ENCODE peak calls at places on chromosomes 3 and 15, in four cellular contexts. J is heart left ventricle, I is stomach, Q is pancreas. S is an unnamed sample.
A peak's percentile ranks its signal among the peaks of the same experiment; 100 is the strongest.

GRCh38 chr3:189446959-189447560 is 184.1 kb upstream of the TP63 start:
- DNase-seq in I (no peak), Q (no peak), J (no peak), S (no peak)

GRCh38 chr3:2098398-2099027 is at the start of gene CNTN4:
- DNase-seq in J (peak; percentile 44), Q (peak; percentile 71), I (peak; percentile 34), S (peak; percentile 76)

GRCh38 chr3:16846373-16847078 is 38.2 kb upstream of the PLCL2 start:
- DNase-seq in Q (peak; percentile 53), J (no peak), I (no peak), S (no peak)

GRCh38 chr3:87145553-87145952 is 81.6 kb upstream of the CHMP2B start:
- DNase-seq in J (no peak), Q (no peak), I (no peak), S (no peak)

GRCh38 chr3:12974316-12974715 is 98.9 kb downstream of the IQSEC1 start:
- DNase-seq in Q (no peak), J (no peak), I (no peak), S (no peak)

GRCh38 chr3:170226426-170226960 is 4.3 kb downstream of the PRKCI start:
- DNase-seq in Q (no peak), I (no peak), J (no peak), S (no peak)

GRCh38 chr3:123294296-123294938 is 92.7 kb downstream of the SEC22A start:
- DNase-seq in Q (no peak), I (no peak), J (no peak), S (no peak)

GRCh38 chr15:67833504-67834248 is 6.2 kb downstream of the RNU6-1 start:
- DNase-seq in I (peak; percentile 47), Q (no peak), J (no peak), S (no peak)

GRCh38 chr3:97131476-97131875 is 317.1 kb downstream of the EPHA6 start:
- DNase-seq in J (no peak), I (no peak), Q (no peak), S (no peak)

GRCh38 chr15:94293411-94294402 is 62.3 kb downstream of the MCTP2 start:
- DNase-seq in Q (no peak), J (no peak), I (no peak), S (no peak)

GRCh38 chr3:112730210-112730609 is 89.3 kb upstream of the CCDC80 start:
- DNase-seq in I (no peak), J (no peak), Q (no peak), S (no peak)

GRCh38 chr3:160400048-160400630 is 689 bp downstream of the SMC4 start:
- DNase-seq in Q (peak; percentile 12), I (peak; percentile 40), J (peak; percentile 71), S (peak; percentile 52)
- H3K4me1 ChIP-seq in Q (peaks cover 13% of the 10 kb centered on the region), I (peaks cover 46% of the 10 kb centered on the region), J (peaks cover 31% of the 10 kb centered on the region), S (peaks cover 3% of the 10 kb centered on the region)

DNA sequence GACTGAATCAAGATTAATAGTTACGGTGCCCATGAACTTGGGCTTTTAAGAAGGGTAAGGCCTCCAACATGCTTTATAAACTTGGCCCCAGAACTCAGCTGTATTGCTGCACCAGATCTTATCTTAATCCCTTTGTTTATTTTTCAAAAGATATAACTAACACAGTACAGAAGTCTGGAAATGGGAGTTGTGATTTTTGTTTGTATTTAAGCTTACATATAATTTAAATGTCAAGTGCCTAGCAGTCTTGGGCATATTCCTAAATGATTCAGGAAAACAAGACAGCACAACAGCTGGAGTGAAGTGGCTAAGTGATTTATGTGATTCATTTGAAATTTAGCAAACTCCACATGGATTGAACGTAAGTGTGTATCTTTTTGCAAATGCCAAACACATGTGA is 56.2 kb downstream of the NBEAL2 start:
- DNase-seq in J (no peak), Q (no peak), I (no peak), S (no peak)
- TF ChIP-seq CTCF in J (no peak), Q (no peak), I (no peak), S (no peak)

GRCh38 chr3:136916200-136916599 is 41.6 kb upstream of the IL20RB start:
- DNase-seq in Q (no peak), J (no peak), I (no peak), S (no peak)
- H3K4me1 ChIP-seq in Q (peaks cover 9% of the 10 kb centered on the region), J (peaks cover 42% of the 10 kb centered on the region), I (peaks cover 28% of the 10 kb centered on the region), S (no peaks in the 10 kb centered on the region)

DNA sequence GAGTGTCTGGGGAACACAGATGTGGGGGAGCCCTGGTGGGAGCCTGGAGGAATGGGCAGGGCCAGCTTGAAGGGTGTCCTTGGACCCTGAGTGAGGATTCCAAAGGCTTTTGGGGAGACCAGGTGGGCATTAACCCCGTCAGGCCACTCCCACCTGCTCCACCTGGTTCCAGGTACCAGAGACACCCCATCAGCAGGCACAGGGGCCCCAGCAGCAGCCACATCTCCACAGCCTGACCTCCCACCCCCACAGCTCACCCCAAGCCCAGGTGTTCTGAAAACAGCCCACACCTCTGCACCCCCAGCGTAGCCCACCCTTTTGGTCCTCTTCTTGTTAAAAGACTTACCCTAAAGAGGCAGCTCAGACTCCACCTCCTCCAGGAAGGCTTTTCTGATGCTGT is 102.1 kb upstream of the PRR20G start:
- DNase-seq in Q (no peak), I (no peak), J (no peak), S (no peak)
- TF ChIP-seq CTCF in Q (no peak), I (no peak), J (no peak), S (no peak)

DNA sequence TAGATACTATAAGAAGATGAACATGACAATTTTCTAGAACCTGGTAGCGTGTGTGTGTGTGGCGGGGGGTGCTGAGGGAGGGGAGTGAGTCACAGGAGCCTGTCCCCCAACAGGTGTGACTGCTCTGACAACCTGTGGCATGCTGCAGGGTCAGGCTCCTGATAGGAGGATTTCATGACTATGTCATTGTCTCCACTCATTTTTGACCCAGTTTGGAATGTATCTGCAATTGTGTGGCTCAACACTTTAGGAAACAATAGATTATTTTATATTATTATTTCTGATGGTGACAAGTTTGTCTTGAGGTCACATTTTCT is 9.3 kb upstream of the VILL start:
- DNase-seq in J (no peak), I (no peak), Q (no peak), S (no peak)
- H3K4me1 ChIP-seq in J (peaks cover 10% of the 10 kb centered on the region), I (peaks cover 13% of the 10 kb centered on the region), Q (peaks cover 15% of the 10 kb centered on the region), S (no peaks in the 10 kb centered on the region)

GRCh38 chr3:10285307-10285706 is 7.4 kb downstream of the GHRL start:
- DNase-seq in Q (no peak), J (no peak), I (no peak), S (no peak)

GRCh38 chr3:10288575-10288960 is 4.2 kb downstream of the GHRL start:
- DNase-seq in Q (no peak), J (no peak), I (no peak), S (no peak)

GRCh38 chr3:10287936-10288574 is 4.7 kb downstream of the GHRL start:
- DNase-seq in Q (no peak), J (no peak), I (no peak), S (no peak)

GRCh38 chr3:10285742-10286524 is 6.8 kb downstream of the GHRL start:
- DNase-seq in Q (no peak), J (no peak), I (no peak), S (no peak)

DNA sequence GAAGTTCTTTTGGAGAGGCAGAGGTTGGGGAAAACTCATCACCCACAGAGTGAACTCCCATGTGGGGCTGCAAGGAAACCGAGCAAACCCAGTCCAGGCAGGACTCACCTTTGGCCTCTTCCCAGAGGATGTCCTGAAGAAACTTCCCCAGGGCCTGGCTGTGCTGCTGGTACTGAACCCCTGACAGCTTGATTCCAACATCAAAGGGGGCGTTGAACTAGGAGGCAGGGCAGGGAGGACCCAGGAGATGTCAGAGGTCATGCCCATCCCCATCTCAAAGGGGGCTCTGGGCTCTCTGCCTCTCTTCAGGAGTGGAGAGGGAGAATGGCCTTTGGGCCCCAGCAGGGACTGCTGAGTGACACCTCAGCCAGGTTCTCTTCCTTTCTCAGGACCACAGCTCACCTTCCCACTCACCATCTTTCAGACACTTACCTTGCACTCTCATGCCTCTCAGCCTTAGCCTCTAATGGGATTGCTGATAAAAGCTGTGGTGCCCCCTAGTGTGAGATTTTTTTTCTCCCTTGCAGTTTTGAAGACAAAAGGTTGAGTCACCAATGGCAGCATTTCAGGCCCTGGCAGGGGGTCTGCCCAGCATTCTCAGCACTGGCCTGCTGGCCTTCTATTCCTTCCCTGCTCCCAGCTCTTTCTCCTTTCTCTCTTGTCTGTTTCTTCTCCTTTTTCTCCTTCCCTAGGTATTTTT is 6.0 kb downstream of the GHRL start:
- DNase-seq in J (no peak), I (no peak), Q (no peak), S (peak; percentile 55)
- TF ChIP-seq CTCF in J (peak; percentile 60), I (no peak), Q (no peak), S (no peak)

GRCh38 chr15:43515731-43516130 is 1.7 kb upstream of the MAP1A start:
- DNase-seq in I (no peak), Q (no peak), J (no peak), S (no peak)

GRCh38 chr15:43516801-43517353 is 531 bp upstream of the MAP1A start:
- DNase-seq in J (no peak), Q (no peak), I (no peak), S (no peak)

GRCh38 chr15:43516185-43516584 is 1.2 kb upstream of the MAP1A start:
- DNase-seq in I (no peak), Q (no peak), J (peak; percentile 83), S (no peak)

GRCh38 chr15:43513550-43513949 is 3.9 kb upstream of the MAP1A start:
- DNase-seq in Q (no peak), I (no peak), J (no peak), S (no peak)

DNA sequence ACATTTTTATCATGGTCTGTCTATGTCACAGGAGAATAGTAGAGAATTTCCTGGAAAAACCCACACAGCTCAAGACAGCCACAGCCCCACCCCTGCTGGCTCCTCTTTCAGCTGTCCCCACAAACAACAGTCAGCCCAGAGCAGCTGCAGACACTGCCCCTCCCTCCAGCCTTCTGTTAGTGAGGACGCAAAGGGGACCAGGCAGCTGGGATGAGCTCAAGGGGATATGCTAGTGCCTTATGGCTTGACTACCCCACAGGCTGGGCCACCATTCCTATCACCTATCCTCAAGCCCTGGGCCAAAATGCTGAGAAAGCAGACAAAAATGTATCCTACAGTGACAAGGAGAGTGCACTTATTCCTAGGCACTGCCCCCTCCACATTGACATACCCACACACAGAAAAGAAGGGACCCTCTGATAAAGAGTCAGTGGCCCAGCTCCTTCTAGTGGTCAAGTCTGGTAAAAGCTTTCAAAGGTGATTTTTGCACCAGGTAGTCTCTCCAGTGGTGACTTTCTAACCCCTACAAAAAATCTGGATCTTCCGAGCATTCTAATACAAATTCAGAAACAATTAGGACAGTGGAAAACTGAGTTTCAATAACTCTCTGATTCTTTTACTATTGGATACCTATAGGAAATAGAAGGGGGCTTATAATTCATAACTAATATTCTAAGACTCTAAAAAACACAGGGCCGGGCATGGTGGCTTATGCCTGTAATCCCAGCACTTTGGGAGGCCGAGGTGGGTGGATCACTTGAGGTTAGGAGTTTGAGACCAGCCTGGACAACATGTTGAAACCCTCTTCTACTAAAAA is 3.0 kb upstream of the MAP1A start:
- DNase-seq in I (no peak), J (peak; percentile 84), Q (no peak), S (no peak)
- H3K4me1 ChIP-seq in I (peaks cover 57% of the 10 kb centered on the region), J (peaks cover 64% of the 10 kb centered on the region), Q (no peaks in the 10 kb centered on the region), S (peaks cover 4% of the 10 kb centered on the region)

DNA sequence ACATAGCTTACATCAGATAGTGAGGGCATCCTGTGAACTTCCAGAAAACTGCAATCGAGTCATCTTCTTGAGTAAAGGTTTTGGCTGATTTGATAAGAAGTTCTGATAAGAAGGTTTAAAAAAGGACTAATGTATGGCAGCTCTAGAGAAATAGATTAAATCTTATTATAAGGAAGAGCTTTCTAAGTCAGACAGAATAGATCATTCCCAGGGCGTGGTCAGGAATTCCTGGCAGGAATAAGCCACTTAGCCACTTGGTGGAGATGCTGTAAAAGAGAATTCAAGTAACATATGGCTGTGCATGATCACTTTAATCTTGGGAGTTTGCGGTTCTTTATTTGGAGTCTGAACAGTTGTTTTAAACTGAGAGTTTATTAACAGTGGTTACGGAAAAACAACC is 17.4 kb downstream of the PGBD4 start:
- DNase-seq in I (no peak), J (no peak), Q (no peak), S (no peak)
- TF ChIP-seq CTCF in I (no peak), J (no peak), Q (no peak), S (no peak)

S was measured in lung.